ENCODE peak calls at places on chromosomes 16 and 17, in seven cellular contexts. P, D, I, K, Y, F and X are unnamed samples. For H3K4me1, the result is how much of the 10 kb centered on the place peaks cover.

GRCh38 chr17:51045616-51046526 is 74.8 kb downstream of the SPAG9 start:
- DNase-seq in P (peak), D (no peak), I (no peak), K (no peak), Y (no peak), F (no peak), X (no peak)

GRCh38 chr16:79599837-79600635 is 501 bp downstream of the MAF start:
- DNase-seq in P (peak), D (peak), I (peak), K (peak), Y (peak), F (no peak), X (peak)

GRCh38 chr17:65270499-65270898 is 133.3 kb downstream of the RGS9 start:
- DNase-seq in P (no peak), D (no peak), I (no peak), K (no peak), Y (no peak), F (no peak), X (no peak)

GRCh38 chr16:57903656-57904055 is 67.3 kb downstream of the CNGB1 start:
- DNase-seq in P (no peak), D (no peak), I (no peak), K (no peak), Y (peak), F (no peak), X (no peak)

GRCh38 chr16:8962393-8963009 is 1.2 kb downstream of the USP7 start:
- DNase-seq in P (peak), D (no peak), I (no peak), K (peak), Y (peak), F (peak), X (peak)

GRCh38 chr16:11685844-11686618 is 17.8 kb downstream of the SNN start:
- DNase-seq in P (no peak), D (no peak), I (no peak), K (no peak), Y (no peak), F (no peak), X (no peak)

GRCh38 chr17:2724783-2725164 is 13.2 kb upstream of the CLUH start:
- DNase-seq in P (no peak), D (no peak), I (peak), K (peak), Y (peak), F (no peak), X (no peak)

GRCh38 chr17:65495255-65496060 is 66.0 kb downstream of the AXIN2 start:
- DNase-seq in P (no peak), D (no peak), I (no peak), K (peak), Y (peak), F (no peak), X (no peak)

GRCh38 chr17:77507116-77507885 is 366.5 kb downstream of the SEC14L1 start:
- DNase-seq in P (peak), D (peak), I (no peak), K (no peak), Y (no peak), F (no peak), X (no peak)

GRCh38 chr16:15952265-15952711 is 2.9 kb downstream of the ABCC1 start:
- DNase-seq in P (peak), D (no peak), I (no peak), K (no peak), Y (no peak), F (no peak), X (no peak)

GRCh38 chr17:69254187-69254586 is 25.6 kb upstream of the ABCA10 start:
- DNase-seq in P (no peak), D (no peak), I (no peak), K (no peak), Y (no peak), F (no peak), X (no peak)

GRCh38 chr16:1054660-1055556 is 17.6 kb upstream of the SSTR5 start:
- DNase-seq in P (peak), D (peak), I (peak), K (no peak), Y (peak), F (no peak), X (peak)

GRCh38 chr16:66287916-66288315 is 78.6 kb upstream of the CDH5 start:
- DNase-seq in P (no peak), D (no peak), I (no peak), K (no peak), Y (no peak), F (no peak), X (no peak)

GRCh38 chr16:46857261-46857962 is 26.4 kb upstream of the C16orf87 start:
- DNase-seq in P (peak), D (no peak), I (peak), K (peak), Y (peak), F (no peak), X (peak)

DNA sequence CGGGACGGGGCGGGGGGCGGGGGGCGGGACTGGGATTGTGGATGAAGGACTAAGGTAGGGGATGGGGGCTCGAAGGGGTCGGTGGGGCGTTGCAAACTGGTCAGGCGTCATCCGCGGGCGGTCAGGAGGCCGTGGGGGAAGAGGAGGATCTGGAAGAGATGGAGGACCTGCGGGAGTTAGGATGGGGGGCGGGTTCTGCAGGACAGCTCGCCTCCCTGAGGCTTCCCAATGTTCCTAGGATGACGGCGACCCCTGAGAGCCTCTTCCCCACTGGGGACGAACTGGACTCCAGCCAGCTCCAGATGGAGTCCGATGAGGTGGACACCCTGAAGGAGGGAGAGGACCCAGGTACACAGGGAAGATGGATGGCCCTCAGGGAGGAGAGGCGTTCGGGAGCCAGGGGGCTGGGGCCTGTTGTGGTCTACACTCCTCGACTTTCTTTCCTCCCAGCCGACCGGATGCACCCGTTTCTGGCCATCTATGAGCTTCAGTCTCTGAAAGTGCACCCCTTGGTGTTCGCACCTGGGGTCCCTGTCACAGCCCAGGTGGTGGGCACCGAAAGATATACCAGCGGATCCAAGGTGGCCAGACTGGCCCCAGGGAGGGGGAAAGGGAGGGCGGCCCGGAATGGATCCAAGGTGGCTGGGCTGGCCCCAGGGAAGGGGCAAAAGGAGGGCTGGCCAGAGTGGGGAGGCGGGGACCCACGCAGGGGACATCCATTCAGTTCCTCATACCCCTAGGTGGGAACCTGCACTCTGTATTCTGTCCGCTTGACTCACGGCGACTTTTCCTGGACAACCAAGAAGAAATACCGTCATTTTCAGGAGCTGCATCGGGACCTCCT is 804 bp downstream of the PLD2 start:
- DNase-seq in P (peak), D (no peak), I (peak), K (no peak), Y (no peak), F (no peak), X (no peak)
- H3K27ac ChIP-seq in P (no peak), D (no peak), I (peak), K (peak), Y (no peak), F (no peak), X (peak)

GRCh38 chr17:45320931-45321461 is 4.2 kb upstream of the MAP3K14 start:
- DNase-seq in P (no peak), D (no peak), I (peak), K (no peak), Y (peak), F (no peak), X (no peak)
- H3K4me1 ChIP-seq in P (under half), D (under half), I (half or more), K (under half), Y (under half), F (under half), X (under half)

DNA sequence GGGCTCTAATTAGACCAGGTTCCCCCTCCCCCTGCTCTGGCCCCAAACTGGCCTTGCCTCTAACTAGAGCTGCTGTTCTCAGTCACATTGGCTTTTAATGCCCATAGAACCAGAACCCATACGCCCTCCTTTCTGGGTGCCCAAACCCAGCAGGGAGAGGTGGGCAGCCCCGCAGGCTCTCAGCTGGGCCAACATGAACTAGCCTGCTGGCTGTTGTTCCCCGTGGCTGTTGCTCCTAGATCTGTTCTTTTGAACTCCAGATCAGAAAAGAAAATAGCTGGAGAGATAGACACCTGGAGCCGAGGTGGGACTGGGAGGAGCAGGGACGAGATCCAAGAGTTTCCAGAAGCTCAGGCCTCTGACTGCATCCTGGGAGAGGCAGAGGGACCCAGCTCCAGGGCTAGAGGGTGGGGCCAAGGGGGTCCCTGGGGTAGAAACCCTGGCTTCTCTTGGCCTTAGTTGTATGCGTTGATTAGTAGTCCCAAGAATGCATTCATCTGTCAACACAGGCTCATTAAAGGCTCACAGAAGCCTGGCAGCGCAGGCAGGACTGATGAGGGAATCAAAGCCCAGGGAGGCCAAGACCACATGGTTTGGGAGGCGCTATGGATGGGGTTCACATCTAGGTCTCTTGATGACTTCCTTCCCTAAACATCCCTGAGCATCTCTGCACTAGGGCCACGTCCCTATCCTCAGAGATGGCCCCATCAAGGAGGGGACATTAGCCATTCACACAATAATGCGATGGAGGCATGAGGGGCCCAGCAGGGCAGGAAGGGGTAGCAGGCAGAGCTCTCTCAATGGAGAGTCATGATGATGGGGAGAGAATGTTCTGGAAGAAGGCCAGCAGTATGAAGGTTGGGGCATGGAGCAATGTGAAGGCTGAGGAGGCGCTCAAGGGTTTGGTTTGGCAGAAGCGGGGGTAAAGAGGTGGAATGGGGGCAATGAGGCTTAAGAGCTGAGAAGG is 1.3 kb upstream of the CPSF4L start:
- DNase-seq in P (peak), D (no peak), I (no peak), K (no peak), Y (no peak), F (no peak), X (no peak)
- H3K27ac ChIP-seq in P (no peak), D (no peak), I (no peak), K (no peak), Y (peak), F (no peak), X (peak)

DNA sequence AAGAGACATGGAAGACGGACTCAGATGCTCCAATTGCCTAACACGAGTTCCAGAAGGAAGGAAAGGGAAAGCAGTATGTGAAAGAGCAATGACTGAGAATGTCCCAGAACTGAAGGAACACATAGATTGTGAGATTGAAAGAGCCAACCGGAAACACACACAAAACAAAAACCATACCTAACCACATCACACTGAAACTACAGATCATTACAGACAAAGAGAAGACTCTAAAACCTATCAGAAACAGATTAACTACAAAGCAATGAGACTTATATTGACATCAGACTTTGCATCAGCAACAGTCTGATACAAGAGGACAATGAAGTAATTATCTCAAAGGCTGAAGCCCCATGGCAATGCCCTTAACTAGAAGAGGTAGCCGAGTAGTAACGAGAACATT is 45.6 kb upstream of the CLEC18B start:
- DNase-seq in P (no peak), D (no peak), I (no peak), K (no peak), Y (no peak), F (no peak), X (no peak)
- H3K4me1 ChIP-seq in P (under half), D (under half), I (under half), K (under half), Y (under half), F (under half), X (under half)

GRCh38 chr17:40561871-40562611 is 3.2 kb downstream of the CCR7 start:
- DNase-seq in P (no peak), D (peak), I (no peak), K (peak), Y (no peak), F (peak), X (no peak)
- H3K27ac ChIP-seq in P (no peak), D (no peak), I (peak), K (peak), Y (no peak), F (peak), X (no peak)

GRCh38 chr17:67376892-67377726 is at the start of gene PITPNC1:
- DNase-seq in P (peak), D (peak), I (peak), K (peak), Y (peak), F (peak), X (peak)

GRCh38 chr17:67374329-67375053 is 2.6 kb upstream of the PITPNC1 start:
- DNase-seq in P (peak), D (peak), I (peak), K (peak), Y (peak), F (peak), X (peak)

GRCh38 chr17:67376509-67376891 is 581 bp upstream of the PITPNC1 start:
- DNase-seq in P (no peak), D (peak), I (peak), K (peak), Y (no peak), F (no peak), X (peak)

GRCh38 chr17:67375054-67375427 is 2.0 kb upstream of the PITPNC1 start:
- DNase-seq in P (no peak), D (no peak), I (no peak), K (no peak), Y (no peak), F (no peak), X (no peak)

GRCh38 chr17:67375761-67376160 is 1.3 kb upstream of the PITPNC1 start:
- DNase-seq in P (no peak), D (no peak), I (no peak), K (no peak), Y (no peak), F (no peak), X (no peak)
- H3K4me1 ChIP-seq in P (under half), D (under half), I (under half), K (under half), Y (under half), F (under half), X (under half)

GRCh38 chr16:70158261-70158939 is 15.2 kb upstream of the CLEC18C start:
- DNase-seq in P (peak), D (no peak), I (peak), K (no peak), Y (no peak), F (no peak), X (no peak)
- H3K27ac ChIP-seq in P (no peak), D (no peak), I (no peak), K (no peak), Y (no peak), F (no peak), X (no peak)